ENCODE peak calls at places on chromosomes 5 and 9, in five cellular contexts. Z is testis; G is SW480; T is stimulated activated CD8-positive, alpha-beta memory T cell treated with anti-CD3 and anti-CD28 coated beads, Interleukin-7, amount 100 ng/mL, for 24 hours; A is neural crest cell. P is an unnamed sample.
A peak's percentile ranks its signal among the peaks of the same experiment; 100 is the strongest.

GRCh38 chr9:133584559-133585476 is 24.4 kb downstream of the FAM163B start:
- DNase-seq in Z (peak; percentile 37), G (peak; percentile 25), T (no peak), A (no peak), P (no peak)

GRCh38 chr9:130780865-130781504 is 54.1 kb upstream of the ABL1 start:
- DNase-seq in Z (peak; percentile 75), G (no peak), T (no peak), A (no peak), P (peak; percentile 38)

GRCh38 chr5:10455273-10455670 is 13.6 kb downstream of the ROPN1L start:
- DNase-seq in Z (no peak), G (no peak), T (no peak), A (no peak), P (no peak)

GRCh38 chr5:80667384-80667783 is 12.6 kb upstream of the DHFR start:
- DNase-seq in Z (no peak), G (no peak), T (no peak), A (no peak), P (no peak)

GRCh38 chr9:116482740-116483139 is 204.4 kb upstream of the TRIM32 start:
- DNase-seq in Z (no peak), G (no peak), T (no peak), A (no peak), P (no peak)

GRCh38 chr5:176352116-176352878 is 9.3 kb downstream of the KIAA1191 start:
- DNase-seq in Z (no peak), G (no peak), T (no peak), A (no peak), P (no peak)

GRCh38 chr9:98873535-98874432 is 66.3 kb downstream of the GALNT12 start:
- DNase-seq in Z (peak; percentile 65), G (no peak), T (no peak), A (no peak), P (no peak)

GRCh38 chr5:151253604-151253948 is 591 bp downstream of the GM2A start:
- DNase-seq in Z (no peak), G (no peak), T (no peak), A (no peak), P (no peak)

GRCh38 chr9:71001780-71002386 is 119.5 kb downstream of the TRPM3 start:
- DNase-seq in Z (no peak), G (peak; percentile 55), T (no peak), A (no peak), P (no peak)

GRCh38 chr9:17018001-17018491 is 116.8 kb upstream of the CNTLN start:
- DNase-seq in Z (peak; percentile 85), G (no peak), T (no peak), A (no peak), P (no peak)

GRCh38 chr9:109793196-109793595 is 13.2 kb downstream of the PALM2AKAP2 start:
- DNase-seq in Z (no peak), G (peak; percentile 41), T (no peak), A (no peak), P (no peak)

GRCh38 chr9:35711501-35712428 is 20.2 kb downstream of the TLN1 start:
- DNase-seq in Z (no peak), G (no peak), T (no peak), A (no peak), P (no peak)

GRCh38 chr5:16809816-16810502 is 126.1 kb downstream of the MYO10 start:
- DNase-seq in Z (peak; percentile 79), G (peak; percentile 97), T (no peak), A (no peak), P (no peak)

GRCh38 chr9:72539824-72540347 is 18.5 kb downstream of the TMC1 start:
- DNase-seq in Z (no peak), G (peak; percentile 65), T (no peak), A (no peak), P (no peak)

GRCh38 chr5:73522989-73523388 is 24.7 kb downstream of the BTF3 start:
- DNase-seq in Z (no peak), G (no peak), T (no peak), A (no peak), P (no peak)

GRCh38 chr5:65190328-65191053 is 291.2 kb downstream of the ADAMTS6 start:
- DNase-seq in Z (no peak), G (no peak), T (no peak), A (no peak), P (no peak)

GRCh38 chr9:116499986-116500871 is 186.9 kb upstream of the TRIM32 start:
- DNase-seq in Z (no peak), G (no peak), T (no peak), A (no peak), P (no peak)

GRCh38 chr5:62155988-62156387 is 150.0 kb upstream of the KIF2A start:
- DNase-seq in Z (no peak), G (no peak), T (no peak), A (no peak), P (no peak)

GRCh38 chr9:92385001-92385400 is 19.4 kb downstream of the OGN start:
- DNase-seq in Z (no peak), G (no peak), T (no peak), A (no peak), P (no peak)

GRCh38 chr5:180121799-180122198 is 50.2 kb upstream of the RNF130 start:
- DNase-seq in Z (no peak), G (no peak), T (no peak), A (no peak), P (no peak)

GRCh38 chr5:8940934-8941333 is 604.9 kb downstream of the SEMA5A start:
- DNase-seq in Z (no peak), G (no peak), T (no peak), A (no peak), P (no peak)

GRCh38 chr9:108746864-108747263 is 108.9 kb downstream of the ACTL7B start:
- DNase-seq in Z (no peak), G (no peak), T (no peak), A (no peak), P (no peak)

GRCh38 chr5:157459715-157460599 is at the start of gene NIPAL4:
- DNase-seq in Z (no peak), G (peak; percentile 33), T (no peak), A (no peak), P (no peak)

GRCh38 chr9:2389404-2389803 is 232.2 kb upstream of the VLDLR start:
- DNase-seq in Z (no peak), G (no peak), T (no peak), A (no peak), P (no peak)

P was measured in omental fat pad.